ENCODE peak calls at places on chromosome 2, in six cellular contexts. K is EL; P is Daoy; B is astrocyte of the hippocampus; H is NCI-H524 treated with DMSO at 0.1 percent for 48 hours; O is stimulated activated CD8-positive, alpha-beta memory T cell treated with anti-CD3 and anti-CD28 coated beads, Interleukin-7, amount 100 ng/mL, for 1 hour. V is an unnamed sample.

GRCh38 chr2:47506024-47506423 is 103.1 kb downstream of the MSH2 start:
- DNase-seq in K (no peak), B (no peak), O (no peak), P (no peak), H (no peak), V (no peak)

GRCh38 chr2:217851191-217852020 is 151.4 kb downstream of the TNS1 start:
- DNase-seq in H (no peak), O (no peak), P (peak), B (peak), K (peak), V (no peak)

GRCh38 chr2:239151201-239152131 is 249.4 kb downstream of the HDAC4 start:
- DNase-seq in H (no peak), B (no peak), P (no peak), O (no peak), K (no peak), V (no peak)

GRCh38 chr2:191738667-191739066 is 60.7 kb downstream of the NABP1 start:
- DNase-seq in H (no peak), O (no peak), P (no peak), K (no peak), B (peak), V (no peak)

GRCh38 chr2:68734688-68735525 is at the start of gene ARHGAP25:
- DNase-seq in H (no peak), O (no peak), K (no peak), B (no peak), P (no peak), V (no peak)

GRCh38 chr2:164456599-164456998 is 164.7 kb downstream of the GRB14 start:
- DNase-seq in P (peak), H (no peak), K (no peak), B (peak), O (no peak), V (no peak)

GRCh38 chr2:219168526-219168925 is 1.3 kb downstream of the SLC23A3 start:
- DNase-seq in B (peak), O (no peak), K (no peak), H (no peak), P (no peak), V (no peak)

GRCh38 chr2:232432598-232433184 is 23.3 kb upstream of the ALPI start:
- DNase-seq in B (no peak), K (no peak), P (no peak), O (no peak), H (no peak), V (no peak)

V was measured in H1.